ENCODE peak calls at places on chromosomes 6 and 20, in six cellular contexts. K, S, Z, W, I and G are unnamed samples.

GRCh38 chr6:107173779-107174178 is 58.5 kb upstream of the BEND3 start:
- DNase-seq in K (no peak), S (no peak), Z (no peak), W (no peak), I (no peak), G (no peak)

GRCh38 chr6:134466751-134467525 is 149.0 kb upstream of the SGK1 start:
- DNase-seq in K (no peak), S (no peak), Z (no peak), W (no peak), I (no peak), G (no peak)

GRCh38 chr20:23622839-23623343 is 14.9 kb downstream of the CST3 start:
- DNase-seq in K (peak; percentile 81), S (no peak), Z (peak; percentile 57), W (peak; percentile 60), I (no peak), G (no peak)

GRCh38 chr6:48893048-48893447 is 570.0 kb downstream of the MMUT start:
- DNase-seq in K (no peak), S (no peak), Z (no peak), W (no peak), I (no peak), G (no peak)

GRCh38 chr6:158471339-158471738 is 88.6 kb upstream of the TMEM181 start:
- DNase-seq in K (no peak), S (no peak), Z (no peak), W (no peak), I (no peak), G (no peak)

GRCh38 chr6:107323133-107323785 is 136.1 kb downstream of the PDSS2 start:
- DNase-seq in K (no peak), S (no peak), Z (peak; percentile 8), W (no peak), I (no peak), G (no peak)

GRCh38 chr20:40797425-40797824 is 108.4 kb upstream of the MAFB start:
- DNase-seq in K (no peak), S (no peak), Z (no peak), W (peak; percentile 23), I (no peak), G (peak; percentile 27)

GRCh38 chr6:43776115-43776798 is 6.2 kb downstream of the VEGFA start:
- DNase-seq in K (no peak), S (no peak), Z (no peak), W (no peak), I (no peak), G (no peak)

GRCh38 chr6:145271086-145271485 is 464.2 kb downstream of the EPM2A start:
- DNase-seq in K (no peak), S (no peak), Z (no peak), W (no peak), I (no peak), G (no peak)

GRCh38 chr6:116672306-116672705 is 3.7 kb upstream of the ZUP1 start:
- DNase-seq in K (no peak), S (no peak), Z (no peak), W (no peak), I (no peak), G (no peak)

GRCh38 chr6:44381739-44382138 is 5.8 kb upstream of the CDC5L start:
- DNase-seq in K (no peak), S (no peak), Z (no peak), W (no peak), I (no peak), G (no peak)

GRCh38 chr20:50286609-50287008 is 96.0 kb downstream of the CEBPB start:
- DNase-seq in K (peak; percentile 81), S (no peak), Z (peak; percentile 75), W (no peak), I (no peak), G (no peak)

DNA sequence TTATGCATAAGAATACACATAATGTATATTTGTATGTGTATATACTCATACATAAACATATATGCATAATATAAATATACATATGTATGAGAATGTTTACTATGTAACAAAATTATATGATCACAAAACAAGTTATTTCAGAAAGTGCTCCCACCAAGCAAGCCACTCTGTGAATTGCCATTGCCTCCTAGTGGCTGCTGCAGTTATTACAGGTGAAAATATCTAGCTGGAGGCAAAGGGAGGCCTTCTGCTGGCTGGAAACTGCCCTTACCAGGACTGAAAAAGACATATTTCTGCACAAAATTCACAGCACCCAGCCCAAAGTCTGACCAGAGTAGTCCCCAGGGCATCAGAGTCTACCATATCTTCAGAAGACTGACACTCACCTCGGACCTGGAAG is 14.4 kb upstream of the ADAM33 start:
- DNase-seq in K (no peak), S (no peak), Z (no peak), W (no peak), I (no peak), G (no peak)
- TF ChIP-seq CTCF in K (peak; percentile 24), S (no peak), Z (peak; percentile 48), W (peak; percentile 71), I (no peak), G (peak; percentile 69)

DNA sequence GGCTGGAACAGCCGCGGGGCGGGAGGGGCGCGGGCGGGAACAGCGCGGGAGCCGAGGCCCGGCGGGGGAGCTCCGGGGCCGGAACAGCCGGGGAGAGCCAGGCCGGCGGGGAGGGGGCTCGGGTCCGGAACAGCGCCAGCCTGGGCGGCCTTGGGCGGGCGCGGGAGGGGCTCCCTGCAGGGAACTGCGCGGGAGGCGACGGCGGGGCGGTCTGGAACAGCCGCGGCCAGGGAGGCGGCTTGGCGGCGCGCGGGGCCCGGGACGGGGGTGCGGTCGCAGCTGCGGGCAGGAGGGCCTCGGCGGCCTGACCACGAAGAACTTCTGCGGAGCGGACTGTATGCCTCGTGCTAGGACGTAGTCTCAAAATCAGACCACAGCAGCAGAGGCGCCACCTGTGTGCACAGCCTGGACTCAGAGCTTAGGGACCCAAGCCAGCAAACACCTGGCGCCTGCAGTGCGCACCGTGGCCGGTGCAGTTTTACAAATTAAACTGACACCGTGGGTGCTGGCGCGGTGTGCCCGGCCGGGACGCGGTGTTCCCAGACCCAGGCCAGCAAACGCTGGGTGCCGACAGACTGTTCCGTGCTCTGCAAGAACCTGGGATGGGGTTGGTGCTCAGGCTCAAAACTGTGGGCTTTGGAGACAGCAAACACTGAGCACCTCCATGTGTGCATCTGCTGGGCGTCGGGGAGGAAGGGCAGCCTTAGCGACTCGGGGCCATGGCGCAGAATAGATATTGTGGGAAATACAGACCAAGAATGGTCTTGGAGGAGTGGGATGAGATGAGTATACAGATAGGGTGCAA is 572 bp downstream of the ZNF341 start:
- DNase-seq in K (peak; percentile 87), S (peak; percentile 78), Z (no peak), W (peak; percentile 57), I (peak; percentile 96), G (no peak)
- TF ChIP-seq CTCF in K (no peak), S (no peak), Z (no peak), W (peak; percentile 12), I (no peak), G (no peak)

GRCh38 chr6:786946-787763 is 94.2 kb upstream of the EXOC2 start:
- DNase-seq in K (no peak), S (no peak), Z (no peak), W (peak; percentile 19), I (no peak), G (no peak)
- TF ChIP-seq CTCF in K (peak; percentile 37), S (peak; percentile 31), Z (peak; percentile 60), W (peak; percentile 88), I (no peak), G (peak; percentile 72)

GRCh38 chr20:2101935-2102584 is 433 bp downstream of the STK35 start:
- DNase-seq in K (peak; percentile 95), S (peak; percentile 88), Z (peak; percentile 78), W (peak; percentile 91), I (peak; percentile 87), G (peak; percentile 91)

GRCh38 chr20:2101057-2101934 is at the start of gene STK35:
- DNase-seq in K (peak; percentile 83), S (peak; percentile 78), Z (no peak), W (peak; percentile 37), I (no peak), G (no peak)

GRCh38 chr20:2103454-2104153 is 2.0 kb downstream of the STK35 start:
- DNase-seq in K (no peak), S (no peak), Z (no peak), W (no peak), I (no peak), G (no peak)

GRCh38 chr20:2104236-2104635 is 2.6 kb downstream of the STK35 start:
- DNase-seq in K (no peak), S (no peak), Z (no peak), W (no peak), I (no peak), G (no peak)

GRCh38 chr20:2102585-2103453 is 1.2 kb downstream of the STK35 start:
- DNase-seq in K (peak; percentile 88), S (peak; percentile 81), Z (peak; percentile 44), W (peak; percentile 76), I (peak; percentile 87), G (peak; percentile 85)
- TF ChIP-seq CTCF in K (no peak), S (no peak), Z (no peak), W (no peak), I (no peak), G (no peak)

GRCh38 chr6:84028350-84028749 is 5.2 kb upstream of the MRAP2 start:
- DNase-seq in K (no peak), S (no peak), Z (no peak), W (no peak), I (no peak), G (no peak)
- TF ChIP-seq CTCF in K (no peak), S (no peak), Z (no peak), W (no peak), I (no peak), G (no peak)

GRCh38 chr6:15148356-15149058 is 97.4 kb upstream of the JARID2 start:
- DNase-seq in K (no peak), S (no peak), Z (peak; percentile 43), W (no peak), I (no peak), G (no peak)
- TF ChIP-seq CTCF in K (no peak), S (no peak), Z (peak; percentile 8), W (no peak), I (no peak), G (peak; percentile 40)

GRCh38 chr20:63441777-63442493 is 30.5 kb downstream of the KCNQ2 start:
- DNase-seq in K (peak; percentile 61), S (peak; percentile 22), Z (no peak), W (peak; percentile 22), I (peak; percentile 25), G (no peak)
- TF ChIP-seq CTCF in K (peak; percentile 31), S (peak; percentile 16), Z (peak; percentile 60), W (peak; percentile 54), I (no peak), G (peak; percentile 60)

GRCh38 chr6:132715204-132715603 is 1.3 kb upstream of the VNN1 start:
- DNase-seq in K (no peak), S (peak; percentile 22), Z (no peak), W (peak; percentile 49), I (no peak), G (no peak)
- TF ChIP-seq CTCF in K (peak; percentile 15), S (peak; percentile 15), Z (peak; percentile 59), W (peak; percentile 44), I (no peak), G (peak; percentile 34)

DNA sequence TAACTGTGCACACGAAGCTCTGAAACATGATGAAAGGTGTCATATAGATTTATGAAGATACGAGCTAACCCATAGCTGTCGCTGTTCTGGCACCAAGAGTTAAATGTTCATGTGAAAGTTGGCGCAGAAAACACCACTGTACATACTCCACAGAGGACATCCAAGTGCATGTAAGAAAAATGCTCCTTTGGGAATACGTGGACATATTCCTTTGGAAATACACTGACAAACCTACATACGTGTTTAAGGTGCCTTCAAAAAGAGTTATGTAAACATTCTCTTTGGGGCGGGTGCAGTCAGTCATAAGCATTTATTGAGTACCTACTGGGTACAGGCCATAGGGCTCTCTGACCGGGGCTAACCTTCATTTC is 723 bp upstream of the ARID1B start:
- DNase-seq in K (no peak), S (peak; percentile 20), Z (no peak), W (no peak), I (no peak), G (no peak)
- TF ChIP-seq CTCF in K (no peak), S (no peak), Z (no peak), W (no peak), I (no peak), G (no peak)